ENCODE peak calls at places on chromosomes 11 and 22, in five cellular contexts. X is lower leg skin, Q is heart right ventricle, J is fibroblast of mammary gland, K is cardiac fibroblast. A is an unnamed sample.

GRCh38 chr11:2466069-2466801 is 21.4 kb downstream of the KCNQ1 start:
- DNase-seq in X (no peak), Q (no peak), J (no peak), K (no peak), A (no peak)

GRCh38 chr11:8241373-8242112 is 22.1 kb downstream of the LMO1 start:
- DNase-seq in X (no peak), Q (no peak), J (no peak), K (no peak), A (no peak)

GRCh38 chr11:33801821-33802413 is 27.6 kb upstream of the FBXO3 start:
- DNase-seq in X (no peak), Q (no peak), J (no peak), K (no peak), A (no peak)

GRCh38 chr11:75028321-75029097 is 39.8 kb downstream of the NEU3 start:
- DNase-seq in X (no peak), Q (no peak), J (peak), K (peak), A (no peak)

GRCh38 chr11:80773919-80774318 is 1333.1 kb upstream of the TENM4 start:
- DNase-seq in X (no peak), Q (no peak), J (no peak), K (no peak), A (no peak)

GRCh38 chr11:88174627-88175003 is 628 bp downstream of the RAB38 start:
- DNase-seq in X (peak), Q (peak), J (peak), K (peak), A (peak)

GRCh38 chr22:42269407-42270177 is 861 bp downstream of the TCF20 start:
- DNase-seq in X (peak), Q (peak), J (no peak), K (peak), A (peak)

GRCh38 chr22:27461470-27461869 is 340.1 kb downstream of the MN1 start:
- DNase-seq in X (no peak), Q (no peak), J (peak), K (peak), A (no peak)

GRCh38 chr11:3614742-3615171 is 27.0 kb downstream of the ART5 start:
- DNase-seq in X (no peak), Q (no peak), J (no peak), K (no peak), A (peak)

GRCh38 chr11:68904458-68904847 is 762 bp downstream of the IGHMBP2 start:
- DNase-seq in X (no peak), Q (peak), J (no peak), K (peak), A (no peak)

GRCh38 chr11:33959855-33960400 is 68.1 kb upstream of the LMO2 start:
- DNase-seq in X (no peak), Q (no peak), J (no peak), K (peak), A (no peak)

GRCh38 chr11:2209370-2209801 is 37.8 kb upstream of the TH start:
- DNase-seq in X (peak), Q (no peak), J (no peak), K (no peak), A (no peak)

GRCh38 chr11:5171856-5172255 is 17.3 kb upstream of the OR52A1 start:
- DNase-seq in X (no peak), Q (no peak), J (no peak), K (no peak), A (no peak)

GRCh38 chr11:134374891-134375550 is 37.0 kb downstream of the B3GAT1 start:
- DNase-seq in X (no peak), Q (no peak), J (no peak), K (no peak), A (no peak)

GRCh38 chr11:8746575-8746974 is 64.0 kb downstream of the RPL27A start:
- DNase-seq in X (no peak), Q (no peak), J (no peak), K (no peak), A (no peak)

GRCh38 chr11:113675003-113675471 is 31.1 kb downstream of the TMPRSS5 start:
- DNase-seq in X (no peak), Q (no peak), J (peak), K (peak), A (peak)

GRCh38 chr22:39745789-39746188 is 147.8 kb downstream of the ENTHD1 start:
- DNase-seq in X (no peak), Q (no peak), J (no peak), K (no peak), A (peak)

GRCh38 chr11:93000511-93001476 is 31.3 kb downstream of the MTNR1B start:
- DNase-seq in X (no peak), Q (no peak), J (peak), K (peak), A (no peak)

GRCh38 chr11:47510231-47510630 is 42.7 kb downstream of the CELF1 start:
- DNase-seq in X (no peak), Q (no peak), J (peak), K (no peak), A (peak)

GRCh38 chr11:32792948-32793475 is 1.4 kb downstream of the CCDC73 start:
- DNase-seq in X (peak), Q (peak), J (peak), K (peak), A (peak)

GRCh38 chr11:48077251-48077650 is 96.9 kb downstream of the PTPRJ start:
- DNase-seq in X (no peak), Q (no peak), J (no peak), K (no peak), A (no peak)

GRCh38 chr11:118142081-118142480 is 10.5 kb downstream of the SCN4B start:
- DNase-seq in X (no peak), Q (no peak), J (peak), K (no peak), A (no peak)

GRCh38 chr11:35160248-35160820 is 21.4 kb downstream of the CD44 start:
- DNase-seq in X (no peak), Q (no peak), J (no peak), K (no peak), A (no peak)

GRCh38 chr11:11538277-11538960 is 83.4 kb downstream of the GALNT18 start:
- DNase-seq in X (no peak), Q (peak), J (no peak), K (no peak), A (no peak)

GRCh38 chr11:6615882-6616585 is 3.2 kb downstream of the TPP1 start:
- DNase-seq in X (no peak), Q (no peak), J (peak), K (no peak), A (no peak)

GRCh38 chr11:106087815-106088435 is 10.5 kb downstream of the AASDHPPT start:
- DNase-seq in X (peak), Q (peak), J (peak), K (peak), A (peak)

GRCh38 chr22:49657275-49657973 is 170.2 kb downstream of the BRD1 start:
- DNase-seq in X (peak), Q (peak), J (no peak), K (no peak), A (peak)

GRCh38 chr11:22733433-22733832 is 67.0 kb downstream of the GAS2 start:
- DNase-seq in X (no peak), Q (no peak), J (no peak), K (no peak), A (no peak)

GRCh38 chr11:101860694-101861371 is 54.0 kb upstream of the CEP126 start:
- DNase-seq in X (peak), Q (no peak), J (peak), K (peak), A (peak)

GRCh38 chr11:5611627-5612026 is 13.2 kb upstream of the TRIM34 start:
- DNase-seq in X (no peak), Q (no peak), J (no peak), K (no peak), A (no peak)

GRCh38 chr11:120178441-120179070 is 32.3 kb upstream of the OAF start:
- DNase-seq in X (no peak), Q (no peak), J (peak), K (peak), A (no peak)

GRCh38 chr22:31496735-31497146 is 405 bp downstream of the SFI1 start:
- DNase-seq in X (no peak), Q (peak), J (no peak), K (no peak), A (no peak)

GRCh38 chr22:44891293-44891747 is 118.5 kb downstream of the PHF21B start:
- DNase-seq in X (no peak), Q (no peak), J (no peak), K (no peak), A (no peak)

GRCh38 chr11:134951305-134951700 is 539.3 kb upstream of the B3GAT1 start:
- DNase-seq in X (no peak), Q (no peak), J (peak), K (peak), A (no peak)

GRCh38 chr11:61752117-61752924 is at the start of gene MYRF:
- DNase-seq in X (no peak), Q (peak), J (peak), K (peak), A (peak)

GRCh38 chr11:130047141-130047540 is 22.6 kb upstream of the APLP2 start:
- DNase-seq in X (no peak), Q (no peak), J (no peak), K (no peak), A (no peak)

GRCh38 chr11:130052556-130052955 is 17.1 kb upstream of the APLP2 start:
- DNase-seq in X (no peak), Q (no peak), J (peak), K (no peak), A (no peak)

GRCh38 chr11:130051077-130051476 is 18.6 kb upstream of the APLP2 start:
- DNase-seq in X (no peak), Q (no peak), J (peak), K (peak), A (no peak)

GRCh38 chr11:130049260-130049659 is 20.4 kb upstream of the APLP2 start:
- DNase-seq in X (no peak), Q (no peak), J (no peak), K (peak), A (no peak)

DNA sequence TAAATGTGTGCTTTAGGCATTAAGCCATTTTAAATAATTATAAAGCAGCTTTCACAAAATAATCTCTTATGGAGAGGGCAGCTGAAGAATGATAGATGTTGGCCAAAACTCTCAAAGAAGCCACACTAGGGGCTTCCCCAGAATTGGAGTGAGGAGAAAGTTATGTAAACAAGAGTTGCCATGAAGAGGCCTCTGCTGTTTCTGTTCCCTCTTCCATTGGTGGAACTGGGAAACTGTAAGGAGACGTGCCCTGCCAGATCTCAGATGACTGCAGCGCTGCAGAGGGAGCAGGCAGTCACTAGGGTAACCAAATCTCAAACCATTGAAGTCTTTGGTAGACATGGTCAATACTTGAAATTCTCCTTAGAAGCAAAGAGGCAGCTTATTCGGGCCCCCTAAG is 19.4 kb upstream of the APLP2 start:
- DNase-seq in X (no peak), Q (no peak), J (no peak), K (no peak), A (no peak)
- H3K4me3 ChIP-seq in X (no peak), Q (no peak), J (no peak), K (no peak), A (no peak)

GRCh38 chr11:86162257-86162656 is 82.3 kb upstream of the EED start:
- DNase-seq in X (peak), Q (no peak), J (peak), K (peak), A (no peak)

GRCh38 chr11:86160546-86161149 is 83.9 kb upstream of the EED start:
- DNase-seq in X (no peak), Q (no peak), J (no peak), K (peak), A (no peak)

GRCh38 chr11:86167499-86168161 is 76.9 kb upstream of the EED start:
- DNase-seq in X (no peak), Q (no peak), J (peak), K (peak), A (no peak)

GRCh38 chr11:86161373-86162255 is 82.9 kb upstream of the EED start:
- DNase-seq in X (no peak), Q (no peak), J (no peak), K (no peak), A (no peak)

GRCh38 chr11:86164106-86164505 is 80.4 kb upstream of the EED start:
- DNase-seq in X (no peak), Q (no peak), J (no peak), K (no peak), A (no peak)
- TF ChIP-seq CTCF in X (no peak), Q (no peak), J (no peak), K (no peak), A (no peak)

GRCh38 chr11:381501-382072 is 12.3 kb downstream of the B4GALNT4 start:
- DNase-seq in X (no peak), Q (peak), J (no peak), K (no peak), A (no peak)

GRCh38 chr11:380996-381395 is 11.7 kb downstream of the B4GALNT4 start:
- DNase-seq in X (no peak), Q (peak), J (no peak), K (no peak), A (no peak)

GRCh38 chr11:383431-383830 is 10.6 kb upstream of the PKP3 start:
- DNase-seq in X (no peak), Q (no peak), J (no peak), K (no peak), A (no peak)

GRCh38 chr11:380491-380890 is 11.2 kb downstream of the B4GALNT4 start:
- DNase-seq in X (no peak), Q (peak), J (no peak), K (no peak), A (no peak)

GRCh38 chr11:382081-382643 is 11.8 kb upstream of the PKP3 start:
- DNase-seq in X (no peak), Q (no peak), J (no peak), K (no peak), A (no peak)
- H3K4me3 ChIP-seq in X (no peak), Q (no peak), J (no peak), K (no peak), A (no peak)

GRCh38 chr11:10415817-10416392 is 39.2 kb upstream of the AMPD3 start:
- DNase-seq in X (no peak), Q (no peak), J (no peak), K (no peak), A (no peak)
- TF ChIP-seq CTCF in X (no peak), Q (no peak), J (no peak), K (peak), A (peak)

GRCh38 chr11:85809881-85810280 is 1.1 kb downstream of the SYTL2 start:
- DNase-seq in X (no peak), Q (no peak), J (no peak), K (no peak), A (no peak)

GRCh38 chr11:85810871-85811611 is at the start of gene SYTL2:
- DNase-seq in X (peak), Q (peak), J (no peak), K (peak), A (peak)

GRCh38 chr11:85806876-85807275 is 4.1 kb downstream of the SYTL2 start:
- DNase-seq in X (no peak), Q (no peak), J (no peak), K (no peak), A (no peak)

GRCh38 chr11:85810521-85810870 is 445 bp downstream of the SYTL2 start:
- DNase-seq in X (no peak), Q (no peak), J (no peak), K (no peak), A (no peak)

DNA sequence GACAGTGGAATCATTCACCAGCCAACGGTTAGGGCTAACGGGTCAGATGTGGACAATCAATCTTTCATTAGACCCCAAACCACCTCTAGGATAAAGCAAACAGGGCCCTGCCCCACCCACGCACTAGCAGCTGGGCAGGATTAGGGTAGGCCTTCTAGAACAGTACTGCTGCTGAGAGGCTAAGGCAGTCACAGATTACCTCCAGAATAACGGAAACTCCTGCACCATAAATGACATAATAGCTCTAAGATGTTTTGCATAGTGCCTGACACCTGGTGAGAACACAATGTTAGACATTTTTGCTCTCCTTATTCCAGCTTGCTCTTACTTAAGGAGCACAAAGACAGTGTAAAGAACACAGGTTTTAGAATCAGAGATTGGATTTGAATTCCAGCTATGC is 1.8 kb downstream of the SYTL2 start:
- DNase-seq in X (no peak), Q (no peak), J (no peak), K (no peak), A (no peak)
- H3K4me3 ChIP-seq in X (no peak), Q (no peak), J (no peak), K (no peak), A (no peak)

A was measured in GM12865.